ENCODE peak calls at places on chromosomes 3 and 15, in five cellular contexts. M, H, N, A and J are unnamed samples.

GRCh38 chr3:138768126-138768525 is 66.6 kb downstream of the PIK3CB start:
- DNase-seq in M (no peak), H (no peak), N (no peak), A (no peak), J (no peak)

GRCh38 chr15:48721061-48721810 is 75.7 kb upstream of the FBN1 start:
- DNase-seq in M (no peak), H (no peak), N (peak), A (peak), J (no peak)

GRCh38 chr15:33941279-33942063 is 26.8 kb upstream of the CHRM5 start:
- DNase-seq in M (no peak), H (no peak), N (no peak), A (no peak), J (peak)

GRCh38 chr3:138987181-138987580 is 18.9 kb downstream of the PRR23A start:
- DNase-seq in M (no peak), H (no peak), N (no peak), A (no peak), J (no peak)

GRCh38 chr3:161031134-161031533 is 74.0 kb downstream of the B3GALNT1 start:
- DNase-seq in M (no peak), H (no peak), N (no peak), A (no peak), J (no peak)

GRCh38 chr3:175003590-175003989 is 144.5 kb downstream of the NAALADL2 start:
- DNase-seq in M (no peak), H (no peak), N (no peak), A (no peak), J (no peak)

GRCh38 chr3:15634671-15635661 is 33.4 kb downstream of the BTD start:
- DNase-seq in M (no peak), H (no peak), N (peak), A (peak), J (no peak)

GRCh38 chr3:66413151-66413751 is 87.6 kb downstream of the LRIG1 start:
- DNase-seq in M (no peak), H (no peak), N (peak), A (peak), J (no peak)

GRCh38 chr3:113277414-113277813 is 66.1 kb downstream of the BOC start:
- DNase-seq in M (no peak), H (no peak), N (no peak), A (no peak), J (no peak)
- H3K4me3 ChIP-seq in M (no peak), H (no peak), N (no peak), A (no peak), J (no peak)

GRCh38 chr15:45780352-45780751 is 145.5 kb downstream of the SQOR start:
- DNase-seq in M (no peak), H (no peak), N (no peak), A (no peak), J (no peak)
- TF ChIP-seq CTCF in M (no peak), H (peak), N (no peak), A (no peak), J (no peak)

GRCh38 chr15:95470997-95471692 is 859.4 kb upstream of the NR2F2 start:
- DNase-seq in M (peak), H (no peak), N (peak), A (no peak), J (no peak)

GRCh38 chr15:95469601-95470000 is 860.9 kb upstream of the NR2F2 start:
- DNase-seq in M (no peak), H (no peak), N (no peak), A (no peak), J (no peak)

GRCh38 chr15:95470529-95470928 is 860.0 kb upstream of the NR2F2 start:
- DNase-seq in M (no peak), H (no peak), N (no peak), A (no peak), J (no peak)

DNA sequence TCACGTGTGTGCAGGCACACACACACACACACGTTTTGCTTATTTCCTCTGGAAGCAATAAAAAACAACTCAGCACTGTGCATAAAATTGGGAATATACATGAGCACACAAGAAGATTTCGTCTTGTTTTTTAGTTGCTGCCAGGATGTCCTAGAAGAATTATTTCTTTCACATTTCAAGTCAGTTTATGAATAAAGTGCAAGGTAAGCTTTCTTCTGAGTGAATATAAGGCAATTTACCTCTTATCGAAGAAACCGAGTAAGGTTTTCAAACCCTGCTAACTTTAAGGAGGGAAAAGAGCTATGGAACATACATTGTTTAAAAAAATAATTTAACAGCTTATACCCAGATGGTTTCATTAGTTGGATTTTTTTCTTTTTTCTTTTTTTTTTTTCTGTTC is 855.4 kb upstream of the NR2F2 start:
- DNase-seq in M (no peak), H (no peak), N (no peak), A (no peak), J (no peak)
- H3K4me3 ChIP-seq in M (no peak), H (no peak), N (no peak), A (no peak), J (no peak)

DNA sequence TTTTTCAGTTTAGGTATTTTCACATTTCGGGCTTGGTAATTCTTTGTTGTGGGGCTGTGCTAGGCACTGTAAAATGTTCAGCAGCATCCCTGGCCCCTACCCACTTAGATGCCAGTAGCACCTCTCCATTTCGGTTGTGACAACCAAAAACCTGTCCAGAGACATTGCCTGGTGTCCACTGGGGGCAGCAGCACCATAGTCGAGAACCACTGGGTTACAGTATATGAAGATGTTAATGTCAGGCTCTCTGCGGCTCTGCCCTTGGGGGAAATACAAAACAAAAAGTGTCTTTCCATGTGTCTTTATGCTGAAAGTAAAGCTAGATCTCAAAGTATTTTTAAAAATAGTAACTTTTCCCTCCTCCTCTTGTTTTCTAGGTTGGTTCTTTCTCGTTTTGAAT is 177.2 kb downstream of the ITPR1 start:
- DNase-seq in M (no peak), H (no peak), N (no peak), A (no peak), J (no peak)
- TF ChIP-seq CTCF in M (peak), H (peak), N (peak), A (no peak), J (peak)

GRCh38 chr3:133196527-133196926 is 158.3 kb downstream of the TMEM108 start:
- DNase-seq in M (no peak), H (no peak), N (no peak), A (no peak), J (no peak)
- H3K4me3 ChIP-seq in M (no peak), H (no peak), N (no peak), A (no peak), J (no peak)

DNA sequence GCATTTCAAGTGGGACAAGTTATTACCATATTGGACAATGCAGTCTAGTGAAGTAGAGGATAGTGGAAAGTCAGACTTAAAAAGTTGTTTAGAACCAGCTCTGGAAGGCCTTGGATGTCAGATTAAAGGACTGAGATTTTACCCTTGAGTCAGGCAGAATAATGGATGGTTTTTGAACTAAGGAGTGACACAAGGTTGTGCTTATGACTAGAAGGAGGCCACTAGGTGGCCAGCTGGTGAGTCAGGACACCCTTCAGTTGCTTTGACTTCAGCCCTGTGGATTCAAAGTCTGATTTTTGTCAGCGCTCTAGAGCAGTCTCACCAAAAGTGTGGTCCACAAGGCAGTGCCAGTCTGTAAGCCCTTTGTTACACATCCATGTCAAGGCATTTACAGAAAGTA is 3.8 kb upstream of the GABPB1 start:
- DNase-seq in M (no peak), H (no peak), N (peak), A (no peak), J (no peak)
- TF ChIP-seq CTCF in M (peak), H (peak), N (peak), A (peak), J (peak)

GRCh38 chr15:83011271-83012037 is at the start of gene C15orf40:
- DNase-seq in M (peak), H (peak), N (peak), A (peak), J (peak)
- H3K4me3 ChIP-seq in M (peak), H (peak), N (peak), A (peak), J (peak)